ENCODE peak calls at places on chromosomes 13 and 19, in four cellular contexts. C is fibroblast of lung, I is heart left ventricle, O is suprapubic skin. V is an unnamed sample. For H3K27me3 and H3K36me3, the result is how much of the 10 kb centered on the place peaks cover.

GRCh38 chr19:6223461-6224307 is 56.1 kb downstream of the MLLT1 start:
- DNase-seq in C (no peak), I (peak), O (no peak), V (no peak)

GRCh38 chr19:10682397-10683063 is 18.7 kb upstream of the QTRT1 start:
- DNase-seq in O (no peak), C (no peak), I (no peak), V (no peak)

GRCh38 chr13:45082964-45083363 is 37.3 kb upstream of the GTF2F2 start:
- DNase-seq in C (peak), I (no peak), O (no peak), V (no peak)

GRCh38 chr19:53357821-53358581 is 7.5 kb upstream of the ZNF525 start:
- DNase-seq in I (no peak), C (no peak), O (no peak), V (no peak)

GRCh38 chr19:57789288-57789687 is 19.8 kb downstream of the ZNF586 start:
- DNase-seq in I (no peak), O (no peak), C (no peak), V (no peak)

GRCh38 chr19:15161028-15161984 is 39.5 kb downstream of the NOTCH3 start:
- DNase-seq in C (peak), I (no peak), O (no peak), V (no peak)

GRCh38 chr19:3328743-3329142 is 37.6 kb upstream of the NFIC start:
- DNase-seq in I (no peak), C (no peak), O (no peak), V (no peak)

GRCh38 chr13:20136781-20137703 is 23.8 kb downstream of the GJA3 start:
- DNase-seq in C (peak), O (no peak), I (no peak), V (no peak)

GRCh38 chr13:104854007-104854406 is 1681.5 kb downstream of the EFNB2 start:
- DNase-seq in C (no peak), I (no peak), O (no peak), V (no peak)

GRCh38 chr13:72960541-72960940 is 98.3 kb upstream of the KLF5 start:
- DNase-seq in O (no peak), C (no peak), I (no peak), V (peak)

GRCh38 chr19:39194832-39195542 is 1.8 kb upstream of the NCCRP1 start:
- DNase-seq in I (no peak), C (no peak), O (no peak), V (no peak)

GRCh38 chr19:54172764-54173699 is at the start of gene TMC4:
- DNase-seq in I (peak), C (no peak), O (no peak), V (peak)

GRCh38 chr13:19810996-19811881 is 28.5 kb upstream of the PSPC1 start:
- DNase-seq in O (peak), C (no peak), I (no peak), V (no peak)

GRCh38 chr19:11745871-11746270 is 7.1 kb upstream of the ZNF823 start:
- DNase-seq in I (no peak), C (no peak), O (no peak), V (no peak)

GRCh38 chr19:14817052-14817451 is 17.9 kb downstream of the OR7A5 start:
- DNase-seq in O (no peak), C (no peak), I (no peak), V (no peak)

GRCh38 chr13:111431241-111431640 is 110.8 kb downstream of the TEX29 start:
- DNase-seq in C (no peak), O (no peak), I (no peak), V (no peak)

GRCh38 chr13:94327318-94327717 is 152.2 kb downstream of the DCT start:
- DNase-seq in C (peak), I (no peak), O (no peak), V (no peak)

DNA sequence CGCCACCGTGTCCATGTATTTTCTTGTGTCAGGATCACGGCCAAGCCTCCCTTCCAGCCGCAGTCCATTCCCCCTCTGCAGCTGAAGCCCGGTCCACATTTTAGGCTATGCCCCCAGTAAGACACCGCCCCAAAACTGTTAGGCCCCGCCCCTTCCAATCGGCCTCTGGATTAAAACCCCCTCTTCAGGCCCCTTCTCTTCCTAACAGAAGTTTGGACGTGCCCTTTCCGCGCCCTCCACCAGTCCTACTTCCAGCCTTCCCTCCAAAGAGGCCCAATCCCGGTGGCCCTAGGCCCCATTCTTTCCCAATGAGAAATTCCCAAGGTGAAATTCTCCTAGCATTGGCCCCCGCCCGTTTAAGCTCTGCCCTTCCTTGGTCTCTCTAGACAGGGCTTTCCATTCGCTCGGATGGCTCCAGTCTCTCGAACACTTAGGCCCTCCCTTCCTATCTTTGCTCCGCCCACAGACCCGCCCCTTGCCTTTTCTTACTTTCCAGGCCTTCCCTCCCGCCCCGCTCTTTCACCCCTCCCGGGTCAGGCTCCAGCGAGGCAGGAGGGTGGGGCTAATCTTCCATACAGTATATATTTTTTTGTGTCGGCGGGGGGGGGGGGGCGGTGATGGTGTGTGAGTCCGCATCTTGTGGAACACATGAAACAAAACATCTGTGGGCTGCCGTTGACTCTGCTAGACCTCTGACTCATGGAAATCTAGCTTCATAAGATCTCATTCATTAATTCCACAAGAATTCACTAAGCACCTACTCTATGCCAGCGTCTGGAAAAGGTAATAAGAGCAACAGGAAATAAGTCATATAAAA is 13.6 kb downstream of the LTBP4 start:
- DNase-seq in O (peak), C (peak), I (peak), V (peak)
- H3K27me3 ChIP-seq in O (under half), C (under half), I (under half), V (under half)

GRCh38 chr19:4686700-4687099 is 16.6 kb upstream of the MYDGF start:
- DNase-seq in O (no peak), C (no peak), I (no peak), V (no peak)

GRCh38 chr19:4684312-4685095 is 14.4 kb upstream of the MYDGF start:
- DNase-seq in O (no peak), I (no peak), C (no peak), V (no peak)

GRCh38 chr19:4679416-4679815 is 9.3 kb upstream of the MYDGF start:
- DNase-seq in I (no peak), C (no peak), O (no peak), V (no peak)

GRCh38 chr19:4678881-4679379 is 8.8 kb upstream of the MYDGF start:
- DNase-seq in O (no peak), C (peak), I (no peak), V (no peak)

GRCh38 chr19:4682417-4683200 is 12.5 kb upstream of the MYDGF start:
- DNase-seq in I (no peak), C (no peak), O (no peak), V (no peak)
- H3K36me3 ChIP-seq in I (under half), C (under half), O (half or more), V (under half)

DNA sequence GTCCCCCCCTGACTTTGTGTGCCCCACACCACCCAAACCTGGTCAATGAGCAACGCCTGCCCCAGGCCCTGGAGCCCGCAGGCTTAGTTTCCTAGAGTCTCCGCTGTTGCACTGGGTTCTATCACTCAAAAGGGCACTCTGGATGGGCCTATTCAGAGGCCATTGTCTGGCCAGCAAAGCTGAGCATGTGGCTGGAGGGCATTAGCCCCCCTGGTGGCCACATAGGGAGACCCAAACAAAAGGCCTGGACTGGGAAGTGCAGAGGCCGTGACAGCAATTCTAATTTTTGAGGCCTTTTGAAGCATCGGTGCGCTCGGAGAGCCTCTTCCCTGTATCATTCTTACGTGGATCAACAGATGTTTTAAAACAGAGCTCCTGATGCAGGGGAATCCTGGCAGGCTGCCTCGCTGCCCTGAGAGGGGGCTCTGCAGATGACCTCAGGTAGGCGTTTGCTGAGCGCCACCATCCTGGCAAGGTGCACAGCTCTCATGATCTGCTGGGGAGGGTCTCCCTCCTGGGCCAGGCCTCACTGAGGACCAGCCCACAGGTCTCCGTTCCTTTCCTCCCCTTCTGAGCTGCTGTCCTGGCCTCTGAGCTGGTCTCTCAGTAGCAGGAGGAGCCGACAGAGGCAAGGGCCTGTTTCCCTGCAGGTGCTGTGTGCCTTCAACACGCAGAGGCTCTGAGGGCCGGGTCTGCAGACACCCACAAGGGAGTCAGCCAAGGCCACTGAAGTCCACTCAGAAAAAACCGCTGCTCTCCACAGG is 190.5 kb downstream of the URI1 start:
- DNase-seq in C (no peak), O (no peak), I (no peak), V (no peak)
- TF ChIP-seq CTCF in C (no peak), O (no peak), I (no peak), V (no peak)

DNA sequence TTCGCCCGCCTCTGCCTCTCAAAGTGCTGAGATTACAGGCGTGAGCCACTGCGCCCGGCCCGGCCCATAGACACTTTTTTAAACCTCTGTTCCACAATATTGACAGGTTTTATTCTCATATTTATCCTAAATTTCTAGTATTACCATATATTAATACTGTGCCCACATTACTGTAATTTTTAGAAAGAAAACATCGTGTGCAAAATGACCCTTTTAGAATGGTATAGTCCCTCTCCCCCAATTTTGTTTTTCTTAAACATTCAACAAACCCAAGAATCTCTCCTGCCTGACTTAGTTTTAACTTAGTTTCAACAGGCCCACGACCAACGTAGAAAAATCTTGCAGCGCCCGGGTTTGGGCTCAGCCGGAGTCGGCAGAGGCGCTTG is 9.1 kb downstream of the CDX2 start:
- DNase-seq in O (no peak), C (no peak), I (no peak), V (no peak)
- H3K27me3 ChIP-seq in O (half or more), C (under half), I (half or more), V (under half)

GRCh38 chr13:76888421-76888820 is 2.2 kb upstream of the KCTD12 start:
- DNase-seq in O (no peak), C (no peak), I (no peak), V (peak)
- H3K36me3 ChIP-seq in O (under half), C (under half), I (under half), V (under half)

GRCh38 chr19:860481-861098 is 1.1 kb downstream of the CFD start:
- DNase-seq in I (peak), O (no peak), C (peak), V (peak)
- TF ChIP-seq CTCF in I (peak), O (peak), C (no peak), V (peak)

GRCh38 chr19:49431330-49431749 is 6.2 kb downstream of the GFY start:
- DNase-seq in O (peak), I (no peak), C (no peak), V (no peak)
- H3K27me3 ChIP-seq in O (half or more), I (half or more), C (half or more), V (under half)

GRCh38 chr19:18878858-18879578 is 16.9 kb downstream of the CERS1 start:
- DNase-seq in I (no peak), C (no peak), O (peak), V (no peak)

GRCh38 chr19:18879579-18880373 is 16.2 kb downstream of the CERS1 start:
- DNase-seq in O (peak), C (no peak), I (no peak), V (peak)

GRCh38 chr19:18876865-18877264 is 19.1 kb downstream of the CERS1 start:
- DNase-seq in O (no peak), C (no peak), I (no peak), V (no peak)

GRCh38 chr19:18875726-18876125 is 20.2 kb downstream of the CERS1 start:
- DNase-seq in O (no peak), C (no peak), I (no peak), V (no peak)

DNA sequence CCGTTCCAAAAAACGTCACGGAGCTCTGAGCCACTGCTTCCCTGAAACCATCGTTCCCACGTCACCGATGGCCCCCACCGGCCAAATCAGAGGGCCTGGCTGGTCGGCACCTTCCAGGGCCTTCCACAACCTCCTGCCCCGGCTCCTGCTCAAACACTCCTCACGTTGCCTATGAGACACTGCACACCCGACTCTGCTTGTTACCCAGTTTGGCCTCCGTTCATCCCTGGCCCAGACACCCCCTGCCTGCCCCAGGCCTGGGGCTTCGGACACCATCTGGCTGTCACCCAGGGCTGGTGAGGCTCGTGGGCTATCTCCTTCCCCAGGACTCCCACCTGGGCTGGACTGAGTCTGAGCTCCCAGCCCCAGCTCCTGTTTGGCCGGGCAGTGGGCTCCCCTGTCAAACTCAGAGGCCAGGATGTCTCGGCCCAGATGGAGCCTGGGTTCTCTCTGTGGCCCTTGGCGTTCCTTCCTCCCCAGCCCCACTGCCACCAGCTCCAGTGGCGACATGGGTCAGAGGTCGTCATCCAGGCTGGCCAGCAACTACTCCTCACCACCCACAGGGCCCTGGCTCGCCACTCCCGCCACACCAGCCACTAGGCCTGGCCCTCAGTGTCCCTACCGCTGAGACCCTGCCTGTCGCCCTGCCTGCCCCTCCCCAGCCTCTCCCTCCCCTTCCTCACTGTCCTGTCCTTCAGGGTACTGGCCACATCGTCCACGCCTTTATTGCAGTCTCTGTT is 17.7 kb downstream of the CERS1 start:
- DNase-seq in I (no peak), C (no peak), O (peak), V (no peak)
- H3K36me3 ChIP-seq in I (under half), C (under half), O (under half), V (under half)

GRCh38 chr19:38076337-38076736 is 147.7 kb downstream of the DPF1 start:
- DNase-seq in C (no peak), O (no peak), I (no peak), V (no peak)
- TF ChIP-seq CTCF in C (no peak), O (no peak), I (no peak), V (no peak)

V was measured in bronchial epithelial cell.